ENCODE peak calls at places on chromosomes 16 and 17, in seven cellular contexts. One of them, this sample, is unnamed. For H3K9me3 and H3K4me1, the result is how much of the 10 kb centered on the place peaks cover.

GRCh38 chr17:3639981-3640596 is 3.5 kb downstream of the CTNS start:
- DNase-seq in A549: no peak
- DNase-seq in colonic mucosa: no peak
- DNase-seq in gastrocnemius medialis: peak
- DNase-seq in tibial artery: no peak
- DNase-seq in small intestine: no peak
- DNase-seq in sigmoid colon: no peak
- DNase-seq in this sample: no peak

GRCh38 chr16:66905633-66906539 is 12.8 kb downstream of the CDH16 start:
- DNase-seq in A549: no peak
- DNase-seq in colonic mucosa: peak
- DNase-seq in gastrocnemius medialis: no peak
- DNase-seq in tibial artery: no peak
- DNase-seq in small intestine: peak
- DNase-seq in sigmoid colon: no peak
- DNase-seq in this sample: no peak

GRCh38 chr16:16150117-16150877 is 73.0 kb downstream of the ABCC6 start:
- DNase-seq in A549: no peak
- DNase-seq in colonic mucosa: peak
- DNase-seq in gastrocnemius medialis: peak
- DNase-seq in tibial artery: peak
- DNase-seq in small intestine: no peak
- DNase-seq in sigmoid colon: peak
- DNase-seq in this sample: no peak

GRCh38 chr16:68357521-68357922 is 46.7 kb downstream of the PRMT7 start:
- DNase-seq in A549: no peak
- DNase-seq in colonic mucosa: no peak
- DNase-seq in gastrocnemius medialis: no peak
- DNase-seq in tibial artery: no peak
- DNase-seq in small intestine: no peak
- DNase-seq in sigmoid colon: no peak
- DNase-seq in this sample: no peak

GRCh38 chr17:80762076-80762475 is 217.4 kb downstream of the RPTOR start:
- DNase-seq in A549: no peak
- DNase-seq in colonic mucosa: no peak
- DNase-seq in gastrocnemius medialis: no peak
- DNase-seq in tibial artery: no peak
- DNase-seq in small intestine: no peak
- DNase-seq in sigmoid colon: peak
- DNase-seq in this sample: no peak

GRCh38 chr17:79740413-79740812 is 9.7 kb downstream of the ENPP7 start:
- DNase-seq in A549: no peak
- DNase-seq in colonic mucosa: no peak
- DNase-seq in gastrocnemius medialis: no peak
- DNase-seq in tibial artery: no peak
- DNase-seq in small intestine: peak
- DNase-seq in sigmoid colon: no peak
- DNase-seq in this sample: no peak

GRCh38 chr17:76145231-76146052 is 4.4 kb upstream of the FOXJ1 start:
- DNase-seq in A549: no peak
- DNase-seq in colonic mucosa: no peak
- DNase-seq in gastrocnemius medialis: no peak
- DNase-seq in tibial artery: no peak
- DNase-seq in small intestine: peak
- DNase-seq in sigmoid colon: peak
- DNase-seq in this sample: peak

GRCh38 chr17:66426397-66427033 is 124.1 kb downstream of the PRKCA start:
- DNase-seq in A549: no peak
- DNase-seq in colonic mucosa: peak
- DNase-seq in gastrocnemius medialis: no peak
- DNase-seq in tibial artery: no peak
- DNase-seq in small intestine: peak
- DNase-seq in sigmoid colon: peak
- DNase-seq in this sample: peak

GRCh38 chr16:2082171-2082982 is 34.6 kb downstream of the TSC2 start:
- DNase-seq in A549: no peak
- DNase-seq in colonic mucosa: peak
- DNase-seq in gastrocnemius medialis: no peak
- DNase-seq in tibial artery: no peak
- DNase-seq in small intestine: no peak
- DNase-seq in sigmoid colon: peak
- DNase-seq in this sample: no peak

DNA sequence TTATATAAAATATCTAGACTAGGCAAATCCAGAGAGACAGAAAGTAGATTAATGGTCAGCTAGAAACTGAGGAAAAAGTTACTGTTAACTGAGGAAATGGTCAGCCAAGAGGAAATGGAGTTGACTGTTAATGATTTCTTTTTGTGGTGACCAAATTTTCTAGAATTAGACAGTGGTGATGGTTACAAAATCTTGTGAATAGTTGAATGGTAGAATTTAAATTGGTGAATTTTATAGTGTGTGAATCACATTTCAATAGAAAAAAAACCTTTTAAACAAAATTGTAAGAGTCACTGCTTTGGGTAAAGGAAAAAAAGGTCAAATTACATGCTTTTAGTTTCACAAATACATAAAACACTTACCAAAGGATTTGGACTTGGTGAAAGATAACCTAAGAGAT is 30.0 kb downstream of the APPBP2 start:
- DNase-seq in A549: no peak
- DNase-seq in colonic mucosa: no peak
- DNase-seq in gastrocnemius medialis: no peak
- DNase-seq in tibial artery: no peak
- DNase-seq in small intestine: no peak
- DNase-seq in sigmoid colon: no peak
- DNase-seq in this sample: no peak
- H3K9me3 ChIP-seq in A549: under half
- H3K9me3 ChIP-seq in colonic mucosa: under half
- H3K9me3 ChIP-seq in gastrocnemius medialis: under half
- H3K9me3 ChIP-seq in tibial artery: under half
- H3K9me3 ChIP-seq in small intestine: under half
- H3K9me3 ChIP-seq in sigmoid colon: under half
- H3K9me3 ChIP-seq in this sample: under half

GRCh38 chr16:51393381-51394005 is 242.4 kb upstream of the SALL1 start:
- DNase-seq in A549: no peak
- DNase-seq in colonic mucosa: no peak
- DNase-seq in gastrocnemius medialis: no peak
- DNase-seq in tibial artery: no peak
- DNase-seq in small intestine: no peak
- DNase-seq in sigmoid colon: no peak
- DNase-seq in this sample: no peak
- H3K4me3 ChIP-seq in A549: no peak
- H3K4me3 ChIP-seq in colonic mucosa: no peak
- H3K4me3 ChIP-seq in gastrocnemius medialis: no peak
- H3K4me3 ChIP-seq in tibial artery: no peak
- H3K4me3 ChIP-seq in small intestine: no peak
- H3K4me3 ChIP-seq in sigmoid colon: no peak
- H3K4me3 ChIP-seq in this sample: no peak

DNA sequence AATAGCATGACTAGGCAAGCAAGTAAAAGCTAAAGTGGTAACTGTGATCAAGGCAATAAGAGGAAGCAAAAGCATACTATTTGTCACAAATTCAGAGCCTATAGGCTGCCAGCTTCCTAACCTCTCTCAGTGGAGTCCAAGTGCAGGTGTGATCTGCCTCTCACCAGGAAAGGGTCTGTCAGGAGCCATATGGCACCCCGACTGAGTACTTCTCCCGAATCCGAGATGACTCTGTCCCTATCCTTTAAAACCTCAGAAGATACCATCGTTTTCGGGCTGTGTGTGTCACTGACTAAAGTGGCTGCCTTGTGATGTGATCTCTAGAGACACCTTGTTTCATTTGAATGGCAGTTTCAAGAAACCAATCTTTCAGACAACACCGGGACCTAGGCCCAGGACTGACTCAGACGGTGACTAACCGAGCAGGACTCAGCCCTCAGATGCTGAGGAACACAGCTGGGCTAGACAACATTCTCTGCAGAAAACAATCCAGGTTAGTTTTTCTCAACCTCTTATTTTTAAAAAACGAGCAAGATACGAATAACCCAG is 63.6 kb downstream of the SMG6 start:
- DNase-seq in A549: peak
- DNase-seq in colonic mucosa: no peak
- DNase-seq in gastrocnemius medialis: peak
- DNase-seq in tibial artery: peak
- DNase-seq in small intestine: no peak
- DNase-seq in sigmoid colon: peak
- DNase-seq in this sample: no peak
- H3K4me1 ChIP-seq in A549: under half
- H3K4me1 ChIP-seq in colonic mucosa: under half
- H3K4me1 ChIP-seq in gastrocnemius medialis: half or more
- H3K4me1 ChIP-seq in tibial artery: under half
- H3K4me1 ChIP-seq in small intestine: under half
- H3K4me1 ChIP-seq in sigmoid colon: under half
- H3K4me1 ChIP-seq in this sample: under half

GRCh38 chr16:10412935-10413601 is 27.2 kb downstream of the ATF7IP2 start:
- DNase-seq in A549: no peak
- DNase-seq in colonic mucosa: no peak
- DNase-seq in gastrocnemius medialis: no peak
- DNase-seq in tibial artery: no peak
- DNase-seq in small intestine: no peak
- DNase-seq in sigmoid colon: no peak
- DNase-seq in this sample: no peak
- H3K9me3 ChIP-seq in A549: under half
- H3K9me3 ChIP-seq in colonic mucosa: under half
- H3K9me3 ChIP-seq in gastrocnemius medialis: under half
- H3K9me3 ChIP-seq in tibial artery: half or more
- H3K9me3 ChIP-seq in small intestine: under half
- H3K9me3 ChIP-seq in sigmoid colon: under half
- H3K9me3 ChIP-seq in this sample: under half

GRCh38 chr16:88436796-88437195 is 16.3 kb upstream of the ZFPM1 start:
- DNase-seq in A549: no peak
- DNase-seq in colonic mucosa: no peak
- DNase-seq in gastrocnemius medialis: no peak
- DNase-seq in tibial artery: no peak
- DNase-seq in small intestine: no peak
- DNase-seq in sigmoid colon: no peak
- DNase-seq in this sample: no peak
- H3K4me3 ChIP-seq in A549: no peak
- H3K4me3 ChIP-seq in colonic mucosa: no peak
- H3K4me3 ChIP-seq in gastrocnemius medialis: no peak
- H3K4me3 ChIP-seq in tibial artery: no peak
- H3K4me3 ChIP-seq in small intestine: no peak
- H3K4me3 ChIP-seq in sigmoid colon: no peak
- H3K4me3 ChIP-seq in this sample: no peak

This sample was measured in CD8-positive, alpha-beta memory T cell.